ENCODE peak calls at places on chromosome 4, in five cellular contexts. One of them, this sample, is unnamed.

GRCh38 chr4:109928327-109929045 is 15.8 kb downstream of the EGF start:
- DNase-seq in endothelial cell: no peak
- DNase-seq in left ventricle myocardium inferior: no peak
- DNase-seq in caudate nucleus: no peak
- DNase-seq in left kidney: peak; percentile 8
- DNase-seq in this sample: no peak

GRCh38 chr4:159515314-159516025 is 412.6 kb downstream of the RAPGEF2 start:
- DNase-seq in endothelial cell: no peak
- DNase-seq in left ventricle myocardium inferior: no peak
- DNase-seq in left kidney: no peak
- DNase-seq in caudate nucleus: no peak
- DNase-seq in this sample: no peak

GRCh38 chr4:10565166-10565780 is 108.0 kb upstream of the ZNF518B start:
- DNase-seq in caudate nucleus: no peak
- DNase-seq in endothelial cell: no peak
- DNase-seq in left kidney: no peak
- DNase-seq in left ventricle myocardium inferior: no peak
- DNase-seq in this sample: no peak

GRCh38 chr4:108762559-108763225 is at the start of gene ETNPPL:
- DNase-seq in endothelial cell: peak; percentile 62
- DNase-seq in caudate nucleus: peak; percentile 35
- DNase-seq in left kidney: peak; percentile 81
- DNase-seq in left ventricle myocardium inferior: peak; percentile 31
- DNase-seq in this sample: no peak

GRCh38 chr4:42786350-42787070 is 106.0 kb upstream of the GRXCR1 start:
- DNase-seq in caudate nucleus: no peak
- DNase-seq in left ventricle myocardium inferior: no peak
- DNase-seq in left kidney: no peak
- DNase-seq in endothelial cell: no peak
- DNase-seq in this sample: no peak

GRCh38 chr4:6221296-6221850 is 21.0 kb upstream of the JAKMIP1 start:
- DNase-seq in left kidney: peak; percentile 43
- DNase-seq in endothelial cell: no peak
- DNase-seq in caudate nucleus: no peak
- DNase-seq in left ventricle myocardium inferior: no peak
- DNase-seq in this sample: no peak

GRCh38 chr4:46878641-46879040 is 30.4 kb downstream of the COX7B2 start:
- DNase-seq in caudate nucleus: no peak
- DNase-seq in endothelial cell: no peak
- DNase-seq in left kidney: no peak
- DNase-seq in left ventricle myocardium inferior: no peak
- DNase-seq in this sample: no peak

GRCh38 chr4:47642985-47643745 is 158.1 kb downstream of the ATP10D start:
- DNase-seq in caudate nucleus: no peak
- DNase-seq in left kidney: peak; percentile 24
- DNase-seq in endothelial cell: no peak
- DNase-seq in left ventricle myocardium inferior: no peak
- DNase-seq in this sample: no peak

GRCh38 chr4:5881340-5881739 is 11.5 kb downstream of the CRMP1 start:
- DNase-seq in left kidney: peak; percentile 79
- DNase-seq in endothelial cell: no peak
- DNase-seq in caudate nucleus: no peak
- DNase-seq in left ventricle myocardium inferior: no peak
- DNase-seq in this sample: no peak

GRCh38 chr4:89664521-89664920 is 172.4 kb downstream of the SNCA start:
- DNase-seq in left kidney: no peak
- DNase-seq in left ventricle myocardium inferior: no peak
- DNase-seq in caudate nucleus: no peak
- DNase-seq in endothelial cell: no peak
- DNase-seq in this sample: no peak

GRCh38 chr4:56613101-56613862 is 67.8 kb downstream of the HOPX start:
- DNase-seq in left kidney: peak; percentile 24
- DNase-seq in endothelial cell: no peak
- DNase-seq in caudate nucleus: no peak
- DNase-seq in left ventricle myocardium inferior: no peak
- DNase-seq in this sample: no peak

GRCh38 chr4:17523626-17524025 is 8.7 kb downstream of the CLRN2 start:
- DNase-seq in endothelial cell: no peak
- DNase-seq in left kidney: no peak
- DNase-seq in caudate nucleus: no peak
- DNase-seq in left ventricle myocardium inferior: no peak
- DNase-seq in this sample: no peak

GRCh38 chr4:106258145-106259045 is 57.6 kb downstream of the TBCK start:
- DNase-seq in endothelial cell: no peak
- DNase-seq in caudate nucleus: no peak
- DNase-seq in left kidney: no peak
- DNase-seq in left ventricle myocardium inferior: no peak
- DNase-seq in this sample: no peak

GRCh38 chr4:26032572-26033320 is 118.7 kb downstream of the SMIM20 start:
- DNase-seq in endothelial cell: no peak
- DNase-seq in caudate nucleus: no peak
- DNase-seq in left ventricle myocardium inferior: no peak
- DNase-seq in left kidney: peak; percentile 75
- DNase-seq in this sample: no peak

GRCh38 chr4:94452476-94453300 is 946 bp downstream of the PDLIM5 start:
- DNase-seq in endothelial cell: peak; percentile 67
- DNase-seq in left ventricle myocardium inferior: peak; percentile 88
- DNase-seq in caudate nucleus: peak; percentile 25
- DNase-seq in left kidney: peak; percentile 73
- DNase-seq in this sample: peak; percentile 39

GRCh38 chr4:109429545-109429944 is 4.1 kb upstream of the SEC24B start:
- DNase-seq in left kidney: no peak
- DNase-seq in endothelial cell: no peak
- DNase-seq in left ventricle myocardium inferior: no peak
- DNase-seq in caudate nucleus: no peak
- DNase-seq in this sample: no peak

GRCh38 chr4:146132445-146132844 is 43.1 kb upstream of the LSM6 start:
- DNase-seq in left ventricle myocardium inferior: no peak
- DNase-seq in caudate nucleus: no peak
- DNase-seq in left kidney: no peak
- DNase-seq in endothelial cell: no peak
- DNase-seq in this sample: no peak

GRCh38 chr4:71209161-71209560 is 129.7 kb upstream of the SLC4A4 start:
- DNase-seq in caudate nucleus: no peak
- DNase-seq in left kidney: no peak
- DNase-seq in endothelial cell: no peak
- DNase-seq in left ventricle myocardium inferior: no peak
- DNase-seq in this sample: no peak

GRCh38 chr4:80361329-80361900 is 25.9 kb downstream of the CFAP299 start:
- DNase-seq in left ventricle myocardium inferior: no peak
- DNase-seq in caudate nucleus: no peak
- DNase-seq in endothelial cell: no peak
- DNase-seq in left kidney: peak; percentile 45
- DNase-seq in this sample: no peak

GRCh38 chr4:8843597-8843996 is 28.0 kb downstream of the HMX1 start:
- DNase-seq in left ventricle myocardium inferior: no peak
- DNase-seq in endothelial cell: no peak
- DNase-seq in left kidney: no peak
- DNase-seq in caudate nucleus: no peak
- DNase-seq in this sample: no peak

GRCh38 chr4:173450281-173450680 is 51.4 kb upstream of the SCRG1 start:
- DNase-seq in left kidney: no peak
- DNase-seq in left ventricle myocardium inferior: no peak
- DNase-seq in caudate nucleus: no peak
- DNase-seq in endothelial cell: no peak
- DNase-seq in this sample: no peak

GRCh38 chr4:98501383-98501782 is 157.0 kb downstream of the TSPAN5 start:
- DNase-seq in endothelial cell: no peak
- DNase-seq in left kidney: no peak
- DNase-seq in left ventricle myocardium inferior: no peak
- DNase-seq in caudate nucleus: no peak
- DNase-seq in this sample: no peak

GRCh38 chr4:85715996-85716737 is 241.2 kb downstream of the ARHGAP24 start:
- DNase-seq in caudate nucleus: no peak
- DNase-seq in left kidney: no peak
- DNase-seq in endothelial cell: no peak
- DNase-seq in left ventricle myocardium inferior: no peak
- DNase-seq in this sample: no peak

GRCh38 chr4:8557151-8558076 is 22.8 kb upstream of the GPR78 start:
- DNase-seq in left kidney: no peak
- DNase-seq in left ventricle myocardium inferior: no peak
- DNase-seq in endothelial cell: no peak
- DNase-seq in caudate nucleus: no peak
- DNase-seq in this sample: no peak

GRCh38 chr4:99841143-99841542 is 24.5 kb downstream of the DAPP1 start:
- DNase-seq in left ventricle myocardium inferior: no peak
- DNase-seq in left kidney: no peak
- DNase-seq in endothelial cell: no peak
- DNase-seq in caudate nucleus: no peak
- DNase-seq in this sample: no peak

GRCh38 chr4:8893227-8893623 is 21.6 kb upstream of the HMX1 start:
- DNase-seq in left kidney: no peak
- DNase-seq in caudate nucleus: no peak
- DNase-seq in endothelial cell: no peak
- DNase-seq in left ventricle myocardium inferior: no peak
- DNase-seq in this sample: no peak

GRCh38 chr4:14856076-14856926 is 146.0 kb upstream of the CPEB2 start:
- DNase-seq in left ventricle myocardium inferior: no peak
- DNase-seq in endothelial cell: no peak
- DNase-seq in caudate nucleus: no peak
- DNase-seq in left kidney: no peak
- DNase-seq in this sample: peak; percentile 73

GRCh38 chr4:122458625-122459024 is 2.1 kb upstream of the IL2 start:
- DNase-seq in caudate nucleus: no peak
- DNase-seq in left ventricle myocardium inferior: no peak
- DNase-seq in endothelial cell: no peak
- DNase-seq in left kidney: no peak
- DNase-seq in this sample: no peak

GRCh38 chr4:173170210-173170778 is 1.7 kb downstream of the GALNT7 start:
- DNase-seq in caudate nucleus: no peak
- DNase-seq in left ventricle myocardium inferior: no peak
- DNase-seq in left kidney: no peak
- DNase-seq in endothelial cell: no peak
- DNase-seq in this sample: no peak

GRCh38 chr4:165360041-165360782 is 18.6 kb upstream of the CPE start:
- DNase-seq in caudate nucleus: no peak
- DNase-seq in endothelial cell: no peak
- DNase-seq in left ventricle myocardium inferior: no peak
- DNase-seq in left kidney: no peak
- DNase-seq in this sample: no peak